ENCODE peak calls at places on chromosomes 3 and 15, in eight cellular contexts. One of them, this sample, is unnamed.

GRCh38 chr15:92968926-92969664 is 69.0 kb downstream of the CHD2 start:
- DNase-seq in heart left ventricle: no peak
- DNase-seq in testis: no peak
- DNase-seq in esophagus squamous epithelium: no peak
- DNase-seq in uterus: no peak
- DNase-seq in gastrocnemius medialis: no peak
- DNase-seq in prostate gland: no peak
- DNase-seq in lower leg skin: no peak
- DNase-seq in this sample: no peak

GRCh38 chr3:58041826-58042324 is 33.7 kb downstream of the FLNB start:
- DNase-seq in heart left ventricle: no peak
- DNase-seq in testis: no peak
- DNase-seq in esophagus squamous epithelium: no peak
- DNase-seq in uterus: no peak
- DNase-seq in gastrocnemius medialis: no peak
- DNase-seq in prostate gland: no peak
- DNase-seq in lower leg skin: no peak
- DNase-seq in this sample: no peak

GRCh38 chr15:25238126-25238525 is 200.7 kb downstream of the UBE3A start:
- DNase-seq in heart left ventricle: no peak
- DNase-seq in testis: no peak
- DNase-seq in esophagus squamous epithelium: no peak
- DNase-seq in uterus: no peak
- DNase-seq in gastrocnemius medialis: no peak
- DNase-seq in prostate gland: no peak
- DNase-seq in lower leg skin: peak; percentile 79
- DNase-seq in this sample: no peak

GRCh38 chr3:63232764-63233396 is 45.2 kb upstream of the SYNPR start:
- DNase-seq in heart left ventricle: no peak
- DNase-seq in testis: no peak
- DNase-seq in esophagus squamous epithelium: no peak
- DNase-seq in uterus: no peak
- DNase-seq in gastrocnemius medialis: no peak
- DNase-seq in prostate gland: no peak
- DNase-seq in lower leg skin: no peak
- DNase-seq in this sample: no peak

GRCh38 chr15:88655103-88655553 is 16.3 kb downstream of the ISG20 start:
- DNase-seq in heart left ventricle: no peak
- DNase-seq in testis: peak; percentile 11
- DNase-seq in esophagus squamous epithelium: no peak
- DNase-seq in uterus: no peak
- DNase-seq in gastrocnemius medialis: no peak
- DNase-seq in prostate gland: no peak
- DNase-seq in lower leg skin: peak; percentile 78
- DNase-seq in this sample: no peak

GRCh38 chr15:66779331-66780009 is 77.4 kb downstream of the SMAD6 start:
- DNase-seq in heart left ventricle: no peak
- DNase-seq in testis: no peak
- DNase-seq in esophagus squamous epithelium: no peak
- DNase-seq in uterus: no peak
- DNase-seq in gastrocnemius medialis: no peak
- DNase-seq in prostate gland: no peak
- DNase-seq in lower leg skin: no peak
- DNase-seq in this sample: no peak

GRCh38 chr3:129608087-129608935 is 1.8 kb upstream of the PLXND1 start:
- DNase-seq in heart left ventricle: no peak
- DNase-seq in testis: peak; percentile 60
- DNase-seq in esophagus squamous epithelium: no peak
- DNase-seq in uterus: no peak
- DNase-seq in gastrocnemius medialis: no peak
- DNase-seq in prostate gland: no peak
- DNase-seq in lower leg skin: no peak
- DNase-seq in this sample: no peak

GRCh38 chr3:60325610-60326181 is 925.6 kb downstream of the FHIT start:
- DNase-seq in heart left ventricle: no peak
- DNase-seq in testis: no peak
- DNase-seq in esophagus squamous epithelium: no peak
- DNase-seq in uterus: no peak
- DNase-seq in gastrocnemius medialis: no peak
- DNase-seq in prostate gland: no peak
- DNase-seq in lower leg skin: no peak
- DNase-seq in this sample: no peak

GRCh38 chr15:64383760-64384159 is 2.5 kb upstream of the PCLAF start:
- DNase-seq in heart left ventricle: no peak
- DNase-seq in testis: no peak
- DNase-seq in esophagus squamous epithelium: no peak
- DNase-seq in uterus: no peak
- DNase-seq in gastrocnemius medialis: no peak
- DNase-seq in prostate gland: no peak
- DNase-seq in lower leg skin: no peak
- DNase-seq in this sample: no peak

GRCh38 chr15:64386291-64386690 is 1.3 kb upstream of the TRIP4 start:
- DNase-seq in heart left ventricle: no peak
- DNase-seq in testis: no peak
- DNase-seq in esophagus squamous epithelium: no peak
- DNase-seq in uterus: no peak
- DNase-seq in gastrocnemius medialis: no peak
- DNase-seq in prostate gland: no peak
- DNase-seq in lower leg skin: peak; percentile 48
- DNase-seq in this sample: peak; percentile 78

DNA sequence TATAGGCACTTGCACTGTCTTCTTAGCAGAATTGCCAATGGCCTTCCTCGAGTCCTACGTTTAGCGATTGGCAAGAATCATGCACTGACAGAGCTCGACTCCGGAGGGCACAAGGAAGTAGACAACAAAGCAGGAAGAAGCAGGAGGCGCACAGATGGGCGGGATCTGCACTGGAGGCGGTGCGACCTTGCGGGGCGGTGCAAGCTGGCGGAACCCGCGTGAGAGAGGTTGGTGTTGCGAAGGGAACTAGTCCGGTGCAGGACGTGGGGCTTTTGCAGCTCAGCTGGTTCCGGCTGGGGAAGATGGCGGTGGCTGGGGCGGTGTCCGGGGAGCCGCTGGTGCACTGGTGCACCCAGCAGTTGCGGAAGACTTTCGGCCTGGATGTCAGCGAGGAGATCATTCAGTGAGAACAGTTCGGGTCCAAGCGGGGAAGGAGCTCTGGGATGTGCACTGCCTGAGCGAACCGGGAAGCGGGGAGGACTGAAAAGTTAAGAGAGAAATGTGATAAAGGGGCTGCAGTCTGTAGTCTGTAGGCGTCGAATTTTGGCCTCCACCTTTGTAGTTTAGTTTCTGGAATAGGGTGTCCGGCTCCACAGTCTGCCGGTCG is at the start of gene TRIP4:
- DNase-seq in heart left ventricle: peak; percentile 95
- DNase-seq in testis: peak; percentile 97
- DNase-seq in esophagus squamous epithelium: peak; percentile 86
- DNase-seq in uterus: peak; percentile 93
- DNase-seq in gastrocnemius medialis: peak; percentile 93
- DNase-seq in prostate gland: peak; percentile 91
- DNase-seq in lower leg skin: peak; percentile 99
- DNase-seq in this sample: peak; percentile 96
- TF ChIP-seq POLR2A in heart left ventricle: peak; percentile 68
- TF ChIP-seq POLR2A in testis: no peak
- TF ChIP-seq POLR2A in esophagus squamous epithelium: peak; percentile 46
- TF ChIP-seq POLR2A in uterus: no peak
- TF ChIP-seq POLR2A in gastrocnemius medialis: peak; percentile 20
- TF ChIP-seq POLR2A in prostate gland: peak; percentile 59
- TF ChIP-seq POLR2A in lower leg skin: no peak
- TF ChIP-seq POLR2A in this sample: no peak

DNA sequence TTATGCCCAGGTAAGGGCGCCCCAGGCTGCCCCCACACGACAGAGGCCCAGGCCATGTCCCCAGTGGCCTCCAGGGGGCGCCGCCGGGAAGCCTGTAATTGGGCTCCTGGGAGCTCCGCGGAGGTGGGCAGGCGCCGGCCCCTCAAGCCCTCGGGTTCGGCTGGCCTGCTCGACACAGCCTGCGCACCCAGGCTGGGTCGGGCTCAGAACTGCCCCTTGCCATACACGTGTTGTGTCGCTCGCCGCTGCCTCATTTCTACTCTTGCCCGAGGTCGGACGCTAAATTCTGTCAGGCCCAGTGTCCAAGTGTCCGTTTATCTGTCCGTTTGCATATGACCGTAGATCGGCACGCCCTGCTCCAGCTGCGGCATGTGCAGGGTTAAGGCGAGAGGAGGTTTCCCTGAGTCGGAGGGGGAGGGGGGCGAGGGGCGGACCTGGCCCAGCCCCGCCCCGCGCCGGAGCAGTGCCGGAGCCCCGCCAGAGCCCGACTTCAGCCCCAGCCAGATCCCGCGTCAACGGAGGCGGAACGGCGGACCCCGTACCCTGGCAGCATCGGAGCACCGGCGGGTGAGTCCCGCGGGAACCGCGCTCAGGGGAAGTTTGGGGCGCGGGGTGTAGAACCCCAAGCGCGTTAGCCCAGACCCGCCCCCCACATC is at the start of gene KLHDC8B:
- DNase-seq in heart left ventricle: peak; percentile 92
- DNase-seq in testis: peak; percentile 91
- DNase-seq in esophagus squamous epithelium: no peak
- DNase-seq in uterus: peak; percentile 88
- DNase-seq in gastrocnemius medialis: peak; percentile 82
- DNase-seq in prostate gland: peak; percentile 73
- DNase-seq in lower leg skin: peak; percentile 97
- DNase-seq in this sample: peak; percentile 90
- TF ChIP-seq POLR2A in heart left ventricle: peak; percentile 81
- TF ChIP-seq POLR2A in testis: no peak
- TF ChIP-seq POLR2A in esophagus squamous epithelium: peak; percentile 58
- TF ChIP-seq POLR2A in uterus: peak; percentile 57
- TF ChIP-seq POLR2A in gastrocnemius medialis: peak; percentile 53
- TF ChIP-seq POLR2A in prostate gland: peak; percentile 52
- TF ChIP-seq POLR2A in lower leg skin: no peak
- TF ChIP-seq POLR2A in this sample: peak; percentile 80

DNA sequence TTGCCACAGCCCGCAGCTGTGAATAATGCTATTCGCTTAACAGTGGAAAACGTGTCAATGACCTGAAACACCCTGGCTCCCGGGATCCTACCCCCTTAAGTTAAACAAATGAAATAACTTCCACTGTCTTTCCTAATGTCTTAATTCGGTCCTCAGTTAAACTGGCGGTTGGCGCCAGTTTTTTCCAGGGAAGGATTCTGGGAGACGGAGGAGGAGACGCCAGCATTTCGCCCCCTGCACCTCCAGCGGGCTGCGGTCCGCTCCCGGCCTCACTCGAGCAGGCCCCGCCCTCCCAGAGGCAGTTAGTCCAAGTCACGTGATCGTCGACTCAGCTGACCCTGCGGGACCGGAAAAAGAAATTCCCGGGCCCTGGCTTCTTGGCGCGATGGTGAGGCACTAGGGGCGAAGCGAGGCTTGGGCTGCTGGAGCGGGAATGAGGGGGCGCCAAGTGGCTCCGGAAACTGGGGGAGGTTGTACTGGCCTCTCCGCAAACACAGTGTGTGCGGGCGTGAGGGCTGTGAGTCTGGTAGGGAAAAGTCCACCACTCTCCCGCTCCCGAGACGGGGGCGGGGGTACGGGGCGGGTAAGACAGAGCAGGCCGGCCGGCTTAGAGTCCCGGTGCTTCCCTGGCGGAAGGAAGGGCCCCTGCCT is at the start of gene COMMD4:
- DNase-seq in heart left ventricle: peak; percentile 96
- DNase-seq in testis: peak; percentile 98
- DNase-seq in esophagus squamous epithelium: peak; percentile 56
- DNase-seq in uterus: peak; percentile 95
- DNase-seq in gastrocnemius medialis: peak; percentile 95
- DNase-seq in prostate gland: peak; percentile 92
- DNase-seq in lower leg skin: peak; percentile 99
- DNase-seq in this sample: peak; percentile 98
- TF ChIP-seq POLR2A in heart left ventricle: peak; percentile 47
- TF ChIP-seq POLR2A in testis: no peak
- TF ChIP-seq POLR2A in esophagus squamous epithelium: no peak
- TF ChIP-seq POLR2A in uterus: no peak
- TF ChIP-seq POLR2A in gastrocnemius medialis: no peak
- TF ChIP-seq POLR2A in prostate gland: no peak
- TF ChIP-seq POLR2A in lower leg skin: no peak
- TF ChIP-seq POLR2A in this sample: no peak

GRCh38 chr3:47420044-47420430 is 39.2 kb downstream of the PTPN23 start:
- DNase-seq in heart left ventricle: no peak
- DNase-seq in testis: no peak
- DNase-seq in esophagus squamous epithelium: no peak
- DNase-seq in uterus: no peak
- DNase-seq in gastrocnemius medialis: no peak
- DNase-seq in prostate gland: no peak
- DNase-seq in lower leg skin: no peak
- DNase-seq in this sample: no peak

GRCh38 chr3:47423548-47424145 is 42.8 kb downstream of the PTPN23 start:
- DNase-seq in heart left ventricle: no peak
- DNase-seq in testis: no peak
- DNase-seq in esophagus squamous epithelium: no peak
- DNase-seq in uterus: no peak
- DNase-seq in gastrocnemius medialis: no peak
- DNase-seq in prostate gland: no peak
- DNase-seq in lower leg skin: no peak
- DNase-seq in this sample: no peak

GRCh38 chr3:47422743-47423142 is 41.9 kb downstream of the PTPN23 start:
- DNase-seq in heart left ventricle: no peak
- DNase-seq in testis: no peak
- DNase-seq in esophagus squamous epithelium: no peak
- DNase-seq in uterus: no peak
- DNase-seq in gastrocnemius medialis: no peak
- DNase-seq in prostate gland: no peak
- DNase-seq in lower leg skin: no peak
- DNase-seq in this sample: no peak

GRCh38 chr3:47420511-47421484 is 40.0 kb downstream of the PTPN23 start:
- DNase-seq in heart left ventricle: peak; percentile 83
- DNase-seq in testis: peak; percentile 93
- DNase-seq in esophagus squamous epithelium: peak; percentile 25
- DNase-seq in uterus: peak; percentile 86
- DNase-seq in gastrocnemius medialis: peak; percentile 83
- DNase-seq in prostate gland: peak; percentile 82
- DNase-seq in lower leg skin: peak; percentile 98
- DNase-seq in this sample: peak; percentile 89

DNA sequence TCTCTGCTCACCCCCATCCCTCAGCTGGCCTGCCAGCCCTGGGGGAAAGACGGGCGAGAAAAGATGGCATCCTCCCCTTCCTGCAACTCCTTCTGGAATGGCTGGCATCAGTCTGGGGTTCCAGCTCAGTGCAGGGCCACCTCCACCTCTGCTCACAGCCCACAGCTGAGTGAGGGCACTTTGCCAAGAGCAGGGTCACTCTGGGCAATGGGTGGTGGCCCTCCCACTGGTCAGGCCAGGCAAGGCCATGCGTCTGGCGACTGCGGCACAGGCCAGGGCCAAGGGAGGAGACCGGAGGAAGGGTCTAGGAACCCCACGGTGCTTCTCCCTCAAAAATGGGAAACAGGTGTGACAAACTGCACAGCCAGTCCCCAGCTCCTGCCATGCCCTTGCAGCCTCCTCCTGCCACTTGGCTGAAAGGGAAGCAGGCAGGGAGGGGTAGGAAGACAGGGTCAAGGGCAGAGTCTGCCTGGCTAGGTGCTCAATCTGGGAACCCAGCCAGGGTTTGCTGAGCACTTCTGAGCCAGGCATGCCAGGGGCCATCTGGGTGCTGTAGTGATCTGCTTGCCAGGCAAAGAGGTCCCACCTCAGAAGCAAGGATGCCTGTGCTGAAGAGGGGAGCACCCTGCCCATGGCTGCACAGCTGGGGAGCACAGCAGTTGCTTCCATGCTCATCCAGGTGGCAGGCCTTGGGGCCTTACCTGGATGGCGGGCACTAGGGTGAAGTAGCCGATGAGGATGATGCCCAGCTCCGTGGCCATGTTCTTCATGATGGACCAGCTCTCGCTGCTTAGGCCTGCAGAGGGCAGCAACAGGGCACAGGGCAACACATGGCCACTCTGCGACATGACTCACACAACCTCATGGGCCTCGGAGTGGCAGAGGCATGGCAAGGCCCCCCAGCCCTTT is 41.2 kb downstream of the PTPN23 start:
- DNase-seq in heart left ventricle: peak; percentile 72
- DNase-seq in testis: peak; percentile 70
- DNase-seq in esophagus squamous epithelium: no peak
- DNase-seq in uterus: no peak
- DNase-seq in gastrocnemius medialis: peak; percentile 63
- DNase-seq in prostate gland: no peak
- DNase-seq in lower leg skin: no peak
- DNase-seq in this sample: peak; percentile 57
- TF ChIP-seq POLR2A in heart left ventricle: no peak
- TF ChIP-seq POLR2A in testis: no peak
- TF ChIP-seq POLR2A in esophagus squamous epithelium: no peak
- TF ChIP-seq POLR2A in uterus: no peak
- TF ChIP-seq POLR2A in gastrocnemius medialis: no peak
- TF ChIP-seq POLR2A in prostate gland: no peak
- TF ChIP-seq POLR2A in lower leg skin: no peak
- TF ChIP-seq POLR2A in this sample: no peak

This sample was measured in thyroid gland.